ENCODE peak calls at places on chromosomes 13 and 19, in ten cellular contexts. H is brain microvascular endothelial cell; Y is body of pancreas; F is fibroblast of lung; W is smooth muscle cell of the brain vasculature; J is stimulated activated CD8-positive, alpha-beta memory T cell treated with anti-CD3 and anti-CD28 coated beads, Interleukin-12 subunit alpha, Interleukin-12 subunit beta, amount 100 ng/mL, for 4 hours; E is ascending aorta; K is germinal center; D is LoVo; S is SHP77. B is an unnamed sample.

GRCh38 chr19:1085053-1085658 is 10.0 kb downstream of the POLR2E start:
- DNase-seq in H (no peak), Y (no peak), F (no peak), W (no peak), J (no peak), E (no peak), K (no peak), D (no peak), S (no peak), B (no peak)

GRCh38 chr13:19268331-19268730 is 86.7 kb upstream of the TUBA3C start:
- DNase-seq in H (no peak), Y (no peak), F (no peak), W (no peak), J (no peak), E (no peak), K (no peak), D (no peak), S (no peak), B (no peak)

GRCh38 chr13:112958127-112958989 is 10.7 kb upstream of the MCF2L start:
- DNase-seq in H (no peak), Y (no peak), F (no peak), W (no peak), J (no peak), E (no peak), K (no peak), D (no peak), S (peak), B (no peak)

GRCh38 chr19:30593975-30594925 is 222.1 kb downstream of the ZNF536 start:
- DNase-seq in H (no peak), Y (no peak), F (no peak), W (no peak), J (no peak), E (no peak), K (no peak), D (no peak), S (no peak), B (no peak)

GRCh38 chr13:61414686-61415664 is 674 bp downstream of the PCDH20 start:
- DNase-seq in H (no peak), Y (peak), F (peak), W (no peak), J (no peak), E (no peak), K (no peak), D (no peak), S (peak), B (no peak)

GRCh38 chr13:46747031-46747820 is 49.7 kb downstream of the ESD start:
- DNase-seq in H (no peak), Y (no peak), F (no peak), W (no peak), J (no peak), E (no peak), K (no peak), D (no peak), S (no peak), B (no peak)

GRCh38 chr13:36432106-36432544 is at the start of gene CCNA1:
- DNase-seq in H (no peak), Y (peak), F (peak), W (no peak), J (no peak), E (no peak), K (peak), D (no peak), S (peak), B (no peak)

GRCh38 chr19:33674575-33675367 is 53.0 kb downstream of the CHST8 start:
- DNase-seq in H (no peak), Y (no peak), F (no peak), W (no peak), J (no peak), E (no peak), K (no peak), D (no peak), S (no peak), B (no peak)

GRCh38 chr13:46124531-46124966 is 19.7 kb upstream of the CPB2 start:
- DNase-seq in H (no peak), Y (no peak), F (no peak), W (no peak), J (no peak), E (no peak), K (peak), D (no peak), S (no peak), B (no peak)

GRCh38 chr13:73984949-73985691 is 149.1 kb downstream of the KLF12 start:
- DNase-seq in H (no peak), Y (no peak), F (no peak), W (no peak), J (peak), E (no peak), K (no peak), D (no peak), S (no peak), B (no peak)

B was measured in EL.